ENCODE peak calls at places on chromosomes 6 and 20, in four cellular contexts. T, D, N and V are unnamed samples.

GRCh38 chr6:100451577-100451976 is 13.1 kb downstream of the SIM1 start:
- DNase-seq in N (no peak), T (no peak), D (no peak), V (no peak)

GRCh38 chr6:89007209-89008001 is 44.0 kb upstream of the RNGTT start:
- DNase-seq in D (no peak), N (no peak), T (peak; percentile 34), V (no peak)

GRCh38 chr20:43404880-43405279 is 52.8 kb upstream of the SRSF6 start:
- DNase-seq in N (no peak), D (no peak), T (no peak), V (no peak)

GRCh38 chr6:149508485-149508884 is 23.7 kb upstream of the ZC3H12D start:
- DNase-seq in D (no peak), N (peak; percentile 65), T (no peak), V (no peak)

GRCh38 chr6:40276176-40276575 is 311.0 kb downstream of the LRFN2 start:
- DNase-seq in D (no peak), N (no peak), T (no peak), V (no peak)

GRCh38 chr6:88709819-88710246 is 253.6 kb downstream of the RNGTT start:
- DNase-seq in D (no peak), N (no peak), T (no peak), V (no peak)

GRCh38 chr6:135144678-135145508 is 36.2 kb upstream of the MYB start:
- DNase-seq in T (peak; percentile 39), D (no peak), N (peak; percentile 49), V (no peak)

GRCh38 chr6:139829557-139829956 is 455.1 kb upstream of the CITED2 start:
- DNase-seq in N (no peak), T (no peak), D (no peak), V (no peak)